ENCODE peak calls at places on chromosomes 16 and 17, in ten cellular contexts. R is BE2C; G is breast epithelium; E is aorta; X is CD8-positive, alpha-beta T cell; F is vagina; Q is heart left ventricle; Y is IMR-90; J is spleen; U is lower lobe of right lung. P is an unnamed sample.
A peak's percentile ranks its signal among the peaks of the same experiment; 100 is the strongest.

GRCh38 chr17:33038740-33039139 is 47.1 kb downstream of the SPACA3 start:
- DNase-seq in Q (peak; percentile 35), J (no peak), Y (peak; percentile 15), X (no peak), R (peak; percentile 48), F (no peak), G (no peak), U (no peak), E (peak; percentile 55), P (peak; percentile 44)

GRCh38 chr17:17141860-17142552 is 64.1 kb downstream of the PLD6 start:
- DNase-seq in F (no peak), Q (no peak), E (no peak), U (no peak), X (peak; percentile 34), J (no peak), G (peak; percentile 39), Y (peak; percentile 50), R (peak; percentile 45), P (no peak)

GRCh38 chr17:3843935-3844516 is 2.0 kb downstream of the NCBP3 start:
- DNase-seq in Y (no peak), J (peak; percentile 80), E (no peak), F (no peak), X (peak; percentile 18), G (no peak), U (no peak), R (peak; percentile 45), Q (no peak), P (peak; percentile 75)

GRCh38 chr16:49100366-49100765 is 181.3 kb downstream of the CBLN1 start:
- DNase-seq in U (no peak), F (no peak), Q (no peak), E (no peak), J (no peak), G (no peak), X (no peak), Y (no peak), R (no peak), P (no peak)

GRCh38 chr16:67187175-67187900 is 2.6 kb downstream of the EXOC3L1 start:
- DNase-seq in J (no peak), F (no peak), G (no peak), E (no peak), U (no peak), Q (no peak), X (no peak), Y (no peak), R (no peak), P (no peak)

GRCh38 chr17:4658478-4659305 is 17.2 kb upstream of the ALOX15 start:
- DNase-seq in X (no peak), Y (peak; percentile 86), E (no peak), G (no peak), U (no peak), F (no peak), R (peak; percentile 21), Q (no peak), J (no peak), P (no peak)

GRCh38 chr17:45123930-45124796 is 8.2 kb downstream of the PLCD3 start:
- DNase-seq in Y (peak; percentile 91), E (peak; percentile 91), J (no peak), Q (peak; percentile 80), R (peak; percentile 91), F (no peak), U (no peak), G (no peak), X (no peak), P (peak; percentile 69)

GRCh38 chr17:28500712-28501379 is 5.3 kb upstream of the FOXN1 start:
- DNase-seq in Q (no peak), Y (no peak), E (no peak), R (peak; percentile 58), G (no peak), X (no peak), U (peak; percentile 28), F (no peak), J (no peak), P (no peak)

GRCh38 chr17:41322264-41322902 is 6.9 kb upstream of the KRTAP17-1 start:
- DNase-seq in R (no peak), F (peak; percentile 67), Y (peak; percentile 79), E (no peak), J (no peak), G (no peak), Q (no peak), U (no peak), X (no peak), P (peak; percentile 54)

GRCh38 chr17:50452627-50453300 is 15.9 kb downstream of the CHAD start:
- DNase-seq in G (no peak), R (no peak), E (no peak), X (no peak), Y (peak; percentile 19), J (no peak), Q (no peak), U (no peak), F (no peak), P (peak; percentile 67)

GRCh38 chr17:2181206-2181983 is 122.2 kb downstream of the SMG6 start:
- DNase-seq in U (no peak), X (no peak), Q (peak; percentile 83), E (peak; percentile 94), F (no peak), G (no peak), J (no peak), Y (peak; percentile 95), R (no peak), P (no peak)

GRCh38 chr16:65114527-65114926 is 7.3 kb downstream of the CDH11 start:
- DNase-seq in J (no peak), E (no peak), Y (no peak), U (no peak), X (no peak), Q (no peak), F (no peak), G (no peak), R (no peak), P (no peak)

GRCh38 chr17:45431531-45432404 is 902 bp downstream of the ARHGAP27 start:
- DNase-seq in X (peak; percentile 60), E (peak; percentile 75), R (peak; percentile 63), U (peak; percentile 97), F (no peak), G (peak; percentile 78), J (peak; percentile 96), Q (peak; percentile 78), Y (peak; percentile 31), P (peak; percentile 78)

GRCh38 chr17:14621826-14622621 is 321.1 kb downstream of the HS3ST3B1 start:
- DNase-seq in F (no peak), G (peak; percentile 84), J (no peak), Q (no peak), U (no peak), X (no peak), Y (no peak), R (no peak), E (no peak), P (no peak)

GRCh38 chr17:3888343-3889171 is 4.3 kb downstream of the CAMKK1 start:
- DNase-seq in Q (peak; percentile 88), X (no peak), R (peak; percentile 81), Y (peak; percentile 94), J (no peak), U (no peak), E (peak; percentile 81), F (peak; percentile 97), G (peak; percentile 68), P (peak; percentile 74)

GRCh38 chr16:861446-861845 is 60.9 kb upstream of the GNG13 start:
- DNase-seq in G (no peak), Y (no peak), J (peak; percentile 27), X (no peak), R (no peak), U (peak; percentile 14), Q (no peak), F (no peak), E (no peak), P (no peak)

GRCh38 chr16:856101-856500 is 55.6 kb upstream of the GNG13 start:
- DNase-seq in Q (no peak), E (peak; percentile 30), F (no peak), R (no peak), U (no peak), G (no peak), X (no peak), J (no peak), Y (no peak), P (no peak)

GRCh38 chr16:865026-865425 is 64.5 kb upstream of the GNG13 start:
- DNase-seq in E (no peak), J (no peak), R (no peak), U (no peak), Q (no peak), G (no peak), Y (no peak), X (no peak), F (no peak), P (no peak)

GRCh38 chr16:856811-857210 is 56.3 kb upstream of the GNG13 start:
- DNase-seq in G (no peak), U (no peak), F (no peak), R (no peak), X (no peak), Y (no peak), Q (no peak), J (no peak), E (no peak), P (no peak)

GRCh38 chr16:860891-861290 is 60.4 kb upstream of the GNG13 start:
- DNase-seq in X (no peak), F (no peak), U (no peak), Q (no peak), E (no peak), R (no peak), J (peak; percentile 30), Y (no peak), G (no peak), P (no peak)
- H3K9me3 ChIP-seq in X (no peaks in the 10 kb centered on the region), F (no peaks in the 10 kb centered on the region), U (no peaks in the 10 kb centered on the region), Q (no peaks in the 10 kb centered on the region), E (no peaks in the 10 kb centered on the region), R (no peaks in the 10 kb centered on the region), J (peaks cover 21% of the 10 kb centered on the region), Y (peaks cover 5% of the 10 kb centered on the region), G (no peaks in the 10 kb centered on the region), P (no peaks in the 10 kb centered on the region)

DNA sequence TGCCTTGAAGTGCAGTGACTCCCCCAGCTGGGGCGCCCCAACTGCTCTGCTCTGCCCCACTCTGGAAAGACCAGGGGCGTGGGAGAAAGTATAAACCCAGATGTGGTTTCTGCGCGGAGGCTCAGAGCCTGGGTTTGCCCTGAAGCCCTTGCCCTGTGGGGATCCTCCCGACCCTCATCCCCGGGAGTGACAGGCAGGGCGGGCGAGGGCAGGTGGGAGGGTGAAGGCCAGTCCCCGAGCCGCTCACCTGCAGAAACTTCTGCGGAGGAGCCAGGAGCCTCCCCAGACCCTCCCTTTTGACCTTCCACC is 3.8 kb downstream of the TPSD1 start:
- DNase-seq in X (no peak), U (no peak), J (no peak), G (no peak), Y (no peak), R (no peak), E (no peak), Q (no peak), F (no peak), P (no peak)
- H3K27me3 ChIP-seq in X (peaks cover 8% of the 10 kb centered on the region), U (peaks cover 62% of the 10 kb centered on the region), J (no peaks in the 10 kb centered on the region), G (peaks cover 78% of the 10 kb centered on the region), Y (peaks cover 38% of the 10 kb centered on the region), R (peaks cover 69% of the 10 kb centered on the region), E (no peaks in the 10 kb centered on the region), Q (peaks cover 24% of the 10 kb centered on the region), F (peaks cover 8% of the 10 kb centered on the region), P (peaks cover 15% of the 10 kb centered on the region)

GRCh38 chr17:75552847-75553552 is 27.5 kb downstream of the LLGL2 start:
- DNase-seq in X (no peak), Y (peak; percentile 20), F (no peak), Q (no peak), R (no peak), G (no peak), E (no peak), J (no peak), U (no peak), P (no peak)
- H3K9me3 ChIP-seq in X (no peaks in the 10 kb centered on the region), Y (no peaks in the 10 kb centered on the region), F (no peaks in the 10 kb centered on the region), Q (no peaks in the 10 kb centered on the region), R (no peaks in the 10 kb centered on the region), G (no peaks in the 10 kb centered on the region), E (no peaks in the 10 kb centered on the region), J (no peaks in the 10 kb centered on the region), U (no peaks in the 10 kb centered on the region), P (no peaks in the 10 kb centered on the region)

GRCh38 chr16:79597277-79597676 is 3.3 kb downstream of the MAF start:
- DNase-seq in X (no peak), F (no peak), Y (no peak), Q (no peak), E (no peak), R (no peak), G (no peak), U (no peak), J (no peak), P (no peak)
- H3K27me3 ChIP-seq in X (peaks cover 9% of the 10 kb centered on the region), F (no peaks in the 10 kb centered on the region), Y (peaks cover 19% of the 10 kb centered on the region), Q (no peaks in the 10 kb centered on the region), E (no peaks in the 10 kb centered on the region), R (peaks cover 25% of the 10 kb centered on the region), G (no peaks in the 10 kb centered on the region), U (no peaks in the 10 kb centered on the region), J (no peaks in the 10 kb centered on the region), P (no peaks in the 10 kb centered on the region)

P was measured in small intestine.